ENCODE peak calls at places on chromosomes 1 and 21, in four cellular contexts. N is RPMI7951, U is A172, Q is AG08396. A is an unnamed sample.

GRCh38 chr1:93605812-93606512 is 75.7 kb downstream of the BCAR3 start:
- DNase-seq in U (peak), Q (peak), N (peak), A (no peak)

GRCh38 chr1:199272107-199272506 is 633.3 kb downstream of the PTPRC start:
- DNase-seq in U (peak), N (peak), Q (peak), A (no peak)

GRCh38 chr21:43808367-43808766 is 19.0 kb downstream of the RRP1 start:
- DNase-seq in N (no peak), Q (no peak), U (no peak), A (no peak)

GRCh38 chr21:43023175-43023574 is 48.8 kb downstream of the PKNOX1 start:
- DNase-seq in U (no peak), Q (no peak), N (no peak), A (no peak)

GRCh38 chr1:33399375-33399774 is 31.5 kb downstream of the PHC2 start:
- DNase-seq in U (no peak), Q (no peak), N (no peak), A (no peak)

GRCh38 chr1:206839857-206840256 is 25.6 kb upstream of the IL20 start:
- DNase-seq in U (peak), Q (peak), N (peak), A (no peak)

GRCh38 chr1:150280138-150280707 is 2.1 kb upstream of the CIART start:
- DNase-seq in U (no peak), N (no peak), Q (no peak), A (no peak)

GRCh38 chr1:30374400-30375070 is 348.9 kb downstream of the MATN1 start:
- DNase-seq in N (no peak), U (no peak), Q (no peak), A (no peak)

GRCh38 chr1:228141871-228142615 is 2.0 kb downstream of the GUK1 start:
- DNase-seq in N (peak), Q (no peak), U (peak), A (no peak)

GRCh38 chr1:12654657-12655056 is 10.8 kb downstream of the AADACL4 start:
- DNase-seq in U (no peak), Q (no peak), N (no peak), A (peak)

GRCh38 chr1:25728301-25728935 is 71.6 kb upstream of the SELENON start:
- DNase-seq in N (no peak), U (no peak), Q (no peak), A (no peak)

GRCh38 chr1:200131551-200132125 is 104.1 kb downstream of the NR5A2 start:
- DNase-seq in U (peak), N (peak), Q (no peak), A (no peak)

GRCh38 chr1:212432706-212433576 is at the start of gene NENF:
- DNase-seq in N (peak), U (peak), Q (peak), A (peak)

GRCh38 chr1:200968469-200969410 is 54.8 kb downstream of the KIF21B start:
- DNase-seq in Q (no peak), U (peak), N (no peak), A (no peak)

GRCh38 chr1:168365719-168366474 is 85.2 kb downstream of the TBX19 start:
- DNase-seq in Q (no peak), U (no peak), N (no peak), A (no peak)

GRCh38 chr1:234603221-234604204 is 6.5 kb downstream of the IRF2BP2 start:
- DNase-seq in N (no peak), U (no peak), Q (no peak), A (no peak)

GRCh38 chr1:223704921-223705878 is 7.1 kb upstream of the CAPN2 start:
- DNase-seq in U (peak), N (peak), Q (no peak), A (no peak)

A was measured in progenitor cell of endocrine pancreas.